ENCODE peak calls at places on chromosome 15, in nine cellular contexts. V is suprapubic skin, Z is K562, W is esophagus muscularis mucosa, M is endothelial cell of umbilical vein, K is body of pancreas, F is IMR-90, I is heart left ventricle, J is right lobe of liver. H is an unnamed sample.
A peak's percentile ranks its signal among the peaks of the same experiment; 100 is the strongest.

GRCh38 chr15:56325186-56325585 is 40.0 kb upstream of the TEX9 start:
- DNase-seq in Z (no peak), W (no peak), V (no peak), K (no peak), J (no peak), F (peak; percentile 33), I (no peak), M (no peak), H (no peak)

GRCh38 chr15:56428821-56429458 is 36.0 kb downstream of the MNS1 start:
- DNase-seq in V (no peak), K (no peak), J (no peak), W (no peak), F (peak; percentile 39), M (peak; percentile 49), I (no peak), Z (peak; percentile 21), H (no peak)

GRCh38 chr15:94026458-94026967 is 204.8 kb upstream of the MCTP2 start:
- DNase-seq in M (peak; percentile 53), I (no peak), K (no peak), F (peak; percentile 55), V (no peak), Z (no peak), J (no peak), W (no peak), H (no peak)

GRCh38 chr15:89018235-89018634 is 70.0 kb upstream of the ABHD2 start:
- DNase-seq in Z (no peak), V (no peak), F (no peak), M (no peak), K (peak; percentile 32), W (no peak), J (no peak), I (peak; percentile 86), H (peak; percentile 76)

GRCh38 chr15:80777137-80777536 is 2.0 kb upstream of the CEMIP start:
- DNase-seq in K (no peak), F (peak; percentile 68), I (peak; percentile 48), W (no peak), Z (no peak), V (no peak), M (peak; percentile 42), J (no peak), H (no peak)

GRCh38 chr15:75050283-75050682 is 26.9 kb downstream of the PPCDC start:
- DNase-seq in Z (no peak), F (no peak), K (no peak), M (no peak), V (no peak), J (no peak), W (no peak), I (no peak), H (no peak)

GRCh38 chr15:57427367-57427821 is 51.1 kb downstream of the CGNL1 start:
- DNase-seq in Z (no peak), I (no peak), M (no peak), K (peak; percentile 27), V (no peak), W (no peak), J (no peak), F (no peak), H (peak; percentile 55)

GRCh38 chr15:41115088-41115651 is 910 bp downstream of the INO80 start:
- DNase-seq in K (no peak), F (peak; percentile 35), V (no peak), M (peak; percentile 52), W (no peak), Z (no peak), I (no peak), J (no peak), H (no peak)

GRCh38 chr15:98548172-98548971 is 100.0 kb upstream of the IGF1R start:
- DNase-seq in V (peak; percentile 87), I (peak; percentile 81), J (peak; percentile 74), W (peak; percentile 93), M (peak; percentile 53), Z (no peak), K (peak; percentile 69), F (peak; percentile 73), H (peak; percentile 65)

GRCh38 chr15:52255008-52255407 is 40.6 kb downstream of the MYO5C start:
- DNase-seq in F (peak; percentile 66), I (no peak), W (no peak), M (peak; percentile 75), Z (no peak), K (no peak), V (no peak), J (no peak), H (no peak)

DNA sequence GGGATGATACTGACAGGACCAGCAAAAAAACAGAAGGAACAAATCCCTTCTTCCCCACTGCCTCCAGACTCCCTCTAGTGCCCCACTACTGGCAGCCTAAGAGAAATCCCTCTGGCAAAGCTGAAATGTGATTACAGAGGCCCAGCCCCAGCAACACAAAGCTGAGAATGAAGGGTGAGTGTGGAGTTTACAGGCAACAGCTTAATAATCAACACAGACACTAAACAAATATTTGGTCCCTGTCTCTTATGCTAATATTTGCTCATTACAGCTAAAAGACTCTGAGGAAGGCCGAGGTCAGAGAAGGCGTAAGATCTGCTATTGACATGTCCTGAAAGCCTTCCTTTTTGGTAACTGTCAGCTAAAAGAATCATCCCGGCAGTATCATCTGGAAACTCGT is 308.5 kb upstream of the RASGRP1 start:
- DNase-seq in Z (no peak), I (no peak), K (no peak), J (no peak), W (no peak), F (no peak), V (no peak), M (no peak), H (no peak)
- TF ChIP-seq POLR2A in Z (no peak), I (no peak), K (no peak), J (no peak), W (no peak), F (no peak), V (no peak), M (no peak), H (no peak)

DNA sequence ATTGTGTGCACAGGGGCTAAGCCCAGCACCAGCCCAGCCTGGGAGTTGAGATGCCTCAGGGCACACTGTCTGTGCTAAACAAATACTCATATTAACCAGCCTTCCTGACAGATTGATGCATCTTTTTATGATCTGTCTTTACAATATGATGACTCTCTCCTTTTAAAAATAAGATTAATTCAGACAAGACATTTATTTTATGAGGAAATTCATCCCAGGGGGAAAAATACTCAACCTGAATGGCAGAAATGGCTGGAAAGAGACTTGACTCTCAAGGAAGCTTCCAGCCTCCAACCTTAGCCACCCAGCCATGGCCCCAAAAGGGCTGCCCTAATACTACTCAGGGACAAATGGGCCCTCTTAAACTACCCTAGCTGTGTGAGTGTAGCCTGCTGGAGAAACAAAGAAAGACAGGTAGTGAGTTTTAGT is 46.9 kb downstream of the NOX5 start:
- DNase-seq in Z (no peak), W (no peak), F (no peak), M (no peak), V (no peak), I (no peak), K (no peak), J (no peak), H (no peak)
- TF ChIP-seq CTCF in Z (no peak), W (no peak), F (no peak), M (no peak), V (no peak), I (no peak), K (no peak), J (no peak), H (no peak)

GRCh38 chr15:63378946-63379345 is 2.7 kb downstream of the CA12 start:
- DNase-seq in K (no peak), Z (no peak), M (no peak), F (no peak), J (no peak), W (no peak), V (no peak), I (no peak), H (no peak)

GRCh38 chr15:63381301-63382192 is at the start of gene CA12:
- DNase-seq in K (peak; percentile 74), V (no peak), M (peak; percentile 46), I (no peak), F (peak; percentile 55), J (peak; percentile 67), Z (no peak), W (no peak), H (no peak)

GRCh38 chr15:63380828-63381282 is 791 bp downstream of the CA12 start:
- DNase-seq in K (no peak), F (no peak), M (no peak), V (no peak), Z (no peak), W (no peak), I (no peak), J (no peak), H (no peak)

GRCh38 chr15:63380151-63380827 is 1.4 kb downstream of the CA12 start:
- DNase-seq in Z (no peak), V (no peak), F (no peak), W (no peak), I (no peak), M (no peak), K (no peak), J (no peak), H (no peak)

DNA sequence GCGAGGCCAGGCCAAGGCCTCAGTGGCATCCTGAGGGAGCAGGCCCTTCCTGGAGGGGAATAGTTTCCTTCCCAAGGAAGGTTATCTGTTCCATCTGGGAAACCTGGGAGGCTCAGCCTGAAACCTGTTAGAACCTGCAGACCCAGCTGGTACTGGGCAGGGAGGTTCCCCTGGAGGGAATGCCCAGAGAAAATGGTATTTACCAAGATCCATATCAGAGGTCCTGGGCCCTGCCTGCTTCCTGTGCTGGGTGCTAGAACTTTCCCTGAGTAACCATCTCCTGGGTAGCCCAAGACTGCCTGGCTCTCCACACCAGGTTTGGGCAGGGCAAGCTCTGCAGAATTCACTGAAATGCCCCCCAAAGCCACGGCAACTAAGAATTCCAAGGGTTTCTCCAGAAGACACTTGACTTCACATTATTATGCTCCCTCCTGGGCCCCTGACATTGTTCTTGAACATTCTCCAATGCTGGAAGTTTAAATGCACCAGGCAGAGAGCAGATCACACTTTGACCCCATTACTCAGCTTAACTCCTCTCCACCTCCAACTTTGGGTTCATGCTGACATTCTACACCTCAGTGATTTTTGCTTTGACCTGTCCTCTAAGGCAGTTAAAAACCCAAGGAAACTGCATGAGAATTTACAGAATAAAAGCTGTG is 2.0 kb downstream of the CA12 start:
- DNase-seq in I (no peak), Z (no peak), W (no peak), J (no peak), K (no peak), V (no peak), M (no peak), F (no peak), H (no peak)
- H3K27ac ChIP-seq in I (no peak overlapping the region), Z (no peak overlapping the region), W (no peak overlapping the region), J (no peak overlapping the region), K (peak overlapping the region; percentile 57), V (peak overlapping the region; percentile 71), M (no peak overlapping the region), F (no peak overlapping the region), H (no peak overlapping the region)

DNA sequence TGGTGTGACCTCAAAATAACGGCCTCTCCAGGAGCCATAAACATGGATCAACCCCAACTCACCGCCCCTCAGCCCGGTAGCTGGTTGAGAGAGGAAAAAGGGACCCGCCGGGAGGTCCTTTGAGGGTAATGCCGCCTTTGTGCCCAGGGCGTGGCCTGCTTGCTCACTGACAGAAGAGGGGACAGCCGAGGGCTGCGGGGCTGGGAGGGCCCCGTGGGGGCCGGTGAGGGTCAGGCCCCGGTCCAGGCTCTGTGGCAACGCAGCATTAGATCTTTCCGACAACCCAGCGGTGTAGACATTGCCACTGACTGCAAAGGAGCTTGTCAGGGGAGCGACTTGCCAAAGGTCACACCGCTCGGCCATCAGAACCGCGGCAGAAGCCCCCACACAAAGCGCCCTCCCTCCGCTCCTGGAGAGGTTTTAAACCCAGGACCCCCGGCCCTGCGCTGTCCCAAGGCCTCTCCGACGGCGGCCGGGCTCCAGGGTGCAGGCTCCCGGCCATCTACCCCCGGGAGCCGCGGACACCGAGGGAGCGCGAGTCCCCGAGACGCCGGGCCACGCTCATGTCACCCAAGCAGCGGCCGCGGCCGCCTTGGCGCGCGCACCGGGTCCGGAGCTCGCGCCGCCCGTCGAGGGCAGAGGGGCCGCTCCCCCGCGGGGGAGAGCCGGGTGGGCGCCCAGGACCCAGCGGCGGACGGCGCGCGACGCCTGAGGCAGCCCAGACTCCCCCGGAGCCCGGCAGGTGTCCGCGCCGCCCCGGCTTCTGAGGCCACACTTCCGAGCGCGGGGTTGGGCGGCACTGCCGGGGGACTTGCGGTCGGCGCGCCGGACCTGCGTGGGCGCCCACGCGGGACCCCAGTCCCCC is 975 bp downstream of the PCSK6 start:
- DNase-seq in Z (no peak), W (no peak), K (no peak), V (no peak), M (no peak), J (no peak), I (no peak), F (no peak), H (no peak)
- TF ChIP-seq POLR2A in Z (no peak), W (no peak), K (no peak), V (no peak), M (no peak), J (peak; percentile 68), I (no peak), F (no peak), H (no peak)

H was measured in adrenal gland.